ENCODE peak calls at places on chromosomes 11 and 22, in six cellular contexts. E, S, O, V, N and K are unnamed samples.

GRCh38 chr11:131694526-131695424 is 324.4 kb downstream of the NTM start:
- DNase-seq in E (peak), S (peak), N (peak), O (peak), V (peak), K (peak)

GRCh38 chr11:125398994-125399638 is 96.9 kb downstream of the FEZ1 start:
- DNase-seq in S (no peak), E (no peak), O (no peak), N (no peak), V (no peak), K (no peak)

GRCh38 chr11:112790286-112790685 is 170.9 kb upstream of the NCAM1 start:
- DNase-seq in N (no peak), E (no peak), O (no peak), V (no peak), S (no peak), K (no peak)

GRCh38 chr11:95776859-95777258 is 12.7 kb downstream of the FAM76B start:
- DNase-seq in V (no peak), O (no peak), S (no peak), E (no peak), N (no peak), K (no peak)

GRCh38 chr11:81342956-81343355 is 1390.7 kb downstream of the FAM181B start:
- DNase-seq in E (no peak), N (no peak), S (no peak), O (no peak), V (no peak), K (no peak)

GRCh38 chr22:48605856-48606255 is 1221.8 kb downstream of the BRD1 start:
- DNase-seq in S (no peak), E (no peak), V (no peak), N (peak), O (no peak), K (no peak)

GRCh38 chr11:69509381-69509780 is 27.9 kb downstream of the LINC01488 start:
- DNase-seq in N (no peak), E (no peak), O (no peak), V (no peak), S (no peak), K (peak)

GRCh38 chr22:30425616-30426394 is at the start of gene MTFP1:
- DNase-seq in N (peak), V (no peak), S (peak), E (peak), O (peak), K (peak)

GRCh38 chr11:130162733-130163132 is 3.2 kb downstream of the ST14 start:
- DNase-seq in V (no peak), O (no peak), E (no peak), N (peak), S (no peak), K (no peak)

GRCh38 chr11:6249822-6250555 is 9.6 kb upstream of the CCKBR start:
- DNase-seq in E (peak), S (no peak), O (no peak), V (peak), N (no peak), K (no peak)

GRCh38 chr11:75632450-75632849 is 36.4 kb downstream of the MAP6 start:
- DNase-seq in O (no peak), N (no peak), E (no peak), S (no peak), V (no peak), K (no peak)

GRCh38 chr11:75627879-75628668 is 40.8 kb downstream of the MAP6 start:
- DNase-seq in S (no peak), V (no peak), O (peak), N (no peak), E (peak), K (no peak)

GRCh38 chr11:75631086-75631694 is 37.6 kb downstream of the MAP6 start:
- DNase-seq in S (no peak), O (no peak), E (no peak), V (no peak), N (no peak), K (no peak)

GRCh38 chr11:75625970-75626691 is 42.7 kb downstream of the MAP6 start:
- DNase-seq in S (no peak), N (no peak), V (no peak), E (no peak), O (no peak), K (peak)

DNA sequence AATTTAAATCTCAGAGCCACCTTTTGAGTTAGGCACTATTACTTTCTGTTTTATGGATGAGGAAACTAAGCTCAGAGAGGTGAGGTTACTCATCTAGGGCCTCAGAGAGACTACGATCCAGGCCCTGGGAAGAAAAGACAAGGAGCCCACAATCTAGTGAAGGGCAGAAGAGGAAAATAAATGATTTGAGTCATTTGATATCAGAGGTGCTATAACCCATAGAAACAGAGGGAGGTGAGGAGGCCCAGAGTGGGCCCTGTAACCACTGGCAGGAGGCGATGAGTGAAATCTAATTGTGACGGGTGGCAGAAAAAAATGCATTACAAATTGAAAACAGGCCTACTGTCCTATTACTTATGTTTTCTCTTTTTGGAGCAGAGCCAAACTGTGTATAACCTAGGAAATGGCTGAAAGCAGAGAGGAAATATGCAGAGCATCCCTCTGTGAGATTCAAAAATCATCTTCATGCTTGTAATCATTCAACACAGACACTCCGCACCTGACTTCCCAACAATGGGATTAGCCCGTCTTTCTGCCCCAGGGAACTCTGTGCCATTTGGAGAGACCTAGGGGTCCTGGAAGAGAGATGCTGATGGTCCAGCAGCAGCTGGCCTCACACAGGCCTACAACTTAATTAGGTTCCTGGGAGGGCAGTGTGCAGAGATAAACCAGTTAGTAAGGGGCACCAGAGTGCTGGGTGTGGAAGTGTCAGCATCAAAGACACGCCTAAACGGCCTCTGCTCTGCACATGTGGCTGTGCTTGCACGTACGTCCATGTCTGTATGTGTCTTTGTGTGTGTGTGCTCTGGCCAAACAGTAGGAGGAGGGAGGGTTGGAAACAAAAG is 41.9 kb downstream of the MAP6 start:
- DNase-seq in O (no peak), V (no peak), S (no peak), N (no peak), E (no peak), K (no peak)
- H3K27ac ChIP-seq in O (no peak), V (no peak), S (no peak), N (no peak), E (peak), K (peak)

DNA sequence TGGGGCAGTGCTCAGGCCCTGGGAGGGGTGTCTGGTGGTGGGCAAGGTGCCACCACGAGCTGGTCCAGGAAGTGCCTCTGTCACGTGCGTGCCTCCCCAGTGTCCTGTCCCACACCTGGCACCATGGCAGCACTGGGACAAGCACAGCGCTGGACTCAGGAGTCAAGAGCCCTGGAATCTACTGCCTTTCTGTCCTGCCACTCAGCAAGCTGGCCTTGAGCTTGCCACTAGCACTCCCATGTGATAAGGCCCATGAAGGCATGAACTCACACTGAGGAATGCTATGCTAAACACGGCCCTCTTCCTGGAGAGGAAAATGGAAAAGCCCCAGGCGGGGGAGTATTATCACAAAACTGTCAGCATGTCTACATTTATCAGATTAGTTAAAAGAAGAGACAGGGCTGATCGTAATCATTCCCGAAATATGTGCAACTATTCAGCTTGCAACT is 50.7 kb upstream of the SLC35C1 start:
- DNase-seq in E (no peak), N (no peak), S (no peak), V (no peak), O (peak), K (peak)
- H3K27ac ChIP-seq in E (no peak), N (no peak), S (no peak), V (no peak), O (no peak), K (no peak)

GRCh38 chr11:10320164-10320563 is 15.3 kb downstream of the ADM start:
- DNase-seq in N (no peak), O (no peak), S (no peak), E (no peak), V (no peak), K (no peak)
- H3K27ac ChIP-seq in N (no peak), O (no peak), S (no peak), E (no peak), V (peak), K (no peak)

GRCh38 chr22:21687685-21688259 is 22.0 kb downstream of the PPIL2 start:
- DNase-seq in E (no peak), O (no peak), V (no peak), N (no peak), S (no peak), K (no peak)
- H3K27ac ChIP-seq in E (no peak), O (no peak), V (no peak), N (no peak), S (no peak), K (no peak)